ENCODE peak calls at places on chromosomes 5 and 9, in four cellular contexts. H, L, O and P are unnamed samples. For H3K4me1, the result is how much of the 10 kb centered on the place peaks cover.

GRCh38 chr5:17096975-17097695 is 120.3 kb upstream of the BASP1 start:
- DNase-seq in L (no peak), H (no peak), O (no peak), P (no peak)

GRCh38 chr5:62538017-62538942 is 40.3 kb upstream of the LRRC70 start:
- DNase-seq in H (no peak), L (no peak), O (no peak), P (no peak)

GRCh38 chr5:38078161-38078560 is 180.2 kb upstream of the EGFLAM start:
- DNase-seq in H (no peak), L (no peak), O (no peak), P (peak)

GRCh38 chr5:82396871-82397514 is 118.8 kb upstream of the RPS23 start:
- DNase-seq in O (peak), L (peak), H (peak), P (peak)

GRCh38 chr9:135517407-135517822 is 3.8 kb upstream of the LCN1 start:
- DNase-seq in H (peak), O (no peak), L (peak), P (no peak)

GRCh38 chr9:74570879-74571512 is 73.9 kb downstream of the RORB start:
- DNase-seq in H (no peak), L (no peak), O (peak), P (no peak)

GRCh38 chr5:150481972-150482406 is 25.9 kb upstream of the NDST1 start:
- DNase-seq in H (no peak), L (no peak), O (no peak), P (no peak)

GRCh38 chr5:19531374-19531952 is 456.5 kb downstream of the CDH18 start:
- DNase-seq in O (no peak), L (no peak), H (no peak), P (no peak)

GRCh38 chr5:67156976-67157583 is 39.5 kb downstream of the CD180 start:
- DNase-seq in L (no peak), O (peak), H (no peak), P (peak)

DNA sequence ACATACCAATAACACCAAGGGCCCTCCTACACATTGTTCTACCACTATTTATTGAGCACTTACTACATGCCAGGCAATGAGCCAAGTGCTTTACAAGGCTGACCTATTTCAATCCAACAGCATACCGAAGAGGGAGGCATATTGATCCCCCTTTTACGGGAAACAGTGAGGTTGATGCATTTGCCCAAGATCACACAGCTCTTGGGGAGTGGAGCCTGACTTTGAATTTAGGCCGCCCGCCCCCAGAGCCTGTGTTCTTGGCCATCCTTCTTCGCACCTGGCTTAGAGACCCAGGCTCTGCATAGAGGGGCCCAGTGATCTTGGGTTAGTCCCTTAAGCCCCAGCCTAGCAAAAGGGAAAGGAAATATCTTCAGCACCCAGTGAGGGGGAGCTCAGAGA is 158.1 kb upstream of the IER5L start:
- DNase-seq in H (no peak), L (no peak), O (no peak), P (peak)
- H3K4me3 ChIP-seq in H (peak), L (no peak), O (no peak), P (no peak)

GRCh38 chr9:99180199-99180598 is 41.5 kb downstream of the ALG2 start:
- DNase-seq in H (no peak), O (no peak), L (no peak), P (no peak)

GRCh38 chr9:99177576-99178365 is 44.0 kb downstream of the ALG2 start:
- DNase-seq in L (no peak), O (no peak), H (no peak), P (no peak)

GRCh38 chr9:99181206-99181605 is 40.5 kb downstream of the ALG2 start:
- DNase-seq in L (no peak), O (no peak), H (no peak), P (no peak)

GRCh38 chr9:99180662-99181061 is 41.1 kb downstream of the ALG2 start:
- DNase-seq in L (no peak), O (no peak), H (no peak), P (no peak)

GRCh38 chr9:99178912-99179872 is 42.5 kb downstream of the ALG2 start:
- DNase-seq in H (no peak), O (no peak), L (no peak), P (no peak)
- H3K4me1 ChIP-seq in H (under half), O (under half), L (under half), P (under half)

GRCh38 chr5:121246971-121247370 is 604.7 kb upstream of the FTMT start:
- DNase-seq in L (no peak), H (no peak), O (no peak), P (no peak)
- H3K4me3 ChIP-seq in L (no peak), H (no peak), O (no peak), P (no peak)

GRCh38 chr5:142935014-142935413 is 164.8 kb downstream of the ARHGAP26 start:
- DNase-seq in L (no peak), O (no peak), H (no peak), P (no peak)
- H3K4me1 ChIP-seq in L (under half), O (under half), H (under half), P (under half)

GRCh38 chr5:135034186-135034962 is at the start of gene PITX1:
- DNase-seq in L (no peak), H (peak), O (peak), P (peak)

GRCh38 chr5:135033026-135033861 is 784 bp downstream of the PITX1 start:
- DNase-seq in O (peak), H (peak), L (no peak), P (peak)

GRCh38 chr5:135032613-135033025 is 1.4 kb downstream of the PITX1 start:
- DNase-seq in L (no peak), O (no peak), H (no peak), P (no peak)

GRCh38 chr5:135034963-135035677 is 1.1 kb upstream of the PITX1 start:
- DNase-seq in L (no peak), O (no peak), H (no peak), P (no peak)

DNA sequence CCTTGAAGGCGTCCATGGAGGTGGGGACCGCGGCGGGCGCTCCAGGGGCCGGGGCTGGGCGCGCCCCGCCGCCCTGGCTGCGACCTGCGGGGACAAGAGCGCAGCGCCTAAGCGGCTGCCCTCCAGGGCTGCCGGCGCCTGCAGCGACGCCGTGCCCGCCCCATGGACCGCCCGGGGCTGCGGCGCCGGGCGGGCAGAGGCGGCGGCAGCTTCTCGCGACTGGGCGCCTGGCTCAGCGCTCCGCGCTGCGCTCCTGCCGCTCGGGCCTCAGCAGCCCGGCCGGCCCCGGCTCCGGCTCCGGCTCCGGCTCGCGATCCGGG is 202 bp downstream of the PITX1 start:
- DNase-seq in O (peak), L (no peak), H (no peak), P (no peak)
- H3K4me3 ChIP-seq in O (peak), L (peak), H (peak), P (peak)

GRCh38 chr5:139651863-139652787 is 4.0 kb downstream of the CXXC5 start:
- DNase-seq in H (peak), O (peak), L (peak), P (peak)

GRCh38 chr5:139650031-139650688 is 2.0 kb downstream of the CXXC5 start:
- DNase-seq in O (peak), H (peak), L (peak), P (no peak)

GRCh38 chr5:139649082-139649991 is 1.2 kb downstream of the CXXC5 start:
- DNase-seq in L (peak), H (peak), O (peak), P (peak)

GRCh38 chr5:139651502-139651862 is 3.3 kb downstream of the CXXC5 start:
- DNase-seq in O (no peak), L (peak), H (no peak), P (no peak)

DNA sequence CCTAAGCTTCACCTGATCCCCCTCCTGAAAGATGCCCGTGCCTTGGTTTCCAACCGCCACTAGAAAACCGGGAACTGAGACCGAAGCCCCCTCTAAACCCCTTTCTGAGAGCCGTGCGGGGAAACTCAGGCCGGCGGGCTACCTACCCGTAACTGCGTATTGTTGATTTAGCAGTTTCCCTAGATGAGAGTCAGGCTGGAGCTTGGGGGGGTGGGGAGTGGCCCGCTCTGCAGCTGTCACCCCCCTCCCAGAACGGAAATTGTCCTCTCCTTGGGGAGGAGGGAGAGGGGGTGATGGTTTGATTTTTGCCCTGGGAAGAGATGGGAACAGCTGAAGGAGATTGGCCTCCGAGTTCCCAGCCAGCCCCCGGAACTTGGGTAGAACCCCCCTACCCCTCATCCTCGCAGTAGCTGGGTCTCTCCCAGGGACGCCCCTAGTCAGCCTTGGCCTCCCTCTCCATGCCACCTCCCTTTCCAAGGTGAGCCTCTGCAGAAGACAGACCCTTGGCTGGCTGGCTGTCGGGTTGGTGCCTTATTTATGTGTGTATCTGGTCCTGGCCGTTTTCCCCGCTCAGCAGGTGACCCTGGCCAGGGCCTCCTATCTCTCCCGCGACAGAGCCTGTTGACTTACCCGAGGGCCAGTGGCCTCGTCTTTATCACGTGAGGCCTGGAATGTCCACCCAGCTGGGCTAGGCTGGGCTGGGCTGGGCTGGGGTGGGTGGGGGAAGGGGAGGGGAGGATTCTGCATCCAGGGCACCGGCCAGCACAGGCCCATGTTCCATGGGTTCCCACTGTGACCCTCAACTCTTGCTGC is 2.7 kb downstream of the CXXC5 start:
- DNase-seq in L (peak), H (peak), O (peak), P (no peak)
- H3K4me1 ChIP-seq in L (half or more), H (half or more), O (half or more), P (half or more)